ENCODE peak calls at places on chromosome 14, in six cellular contexts. One of them, this sample, is unnamed.

GRCh38 chr14:34931206-34931605 is 51.6 kb upstream of the SRP54 start:
- DNase-seq in fibroblast of the aortic adventitia: peak; percentile 38
- DNase-seq in fibroblast of pulmonary artery: peak; percentile 28
- DNase-seq in epithelial cell of prostate: peak; percentile 43
- DNase-seq in EL: no peak
- DNase-seq in AG09309: no peak
- DNase-seq in this sample: no peak

GRCh38 chr14:80419339-80419738 is 208.0 kb upstream of the DIO2 start:
- DNase-seq in fibroblast of the aortic adventitia: peak; percentile 8
- DNase-seq in AG09309: no peak
- DNase-seq in EL: no peak
- DNase-seq in fibroblast of pulmonary artery: no peak
- DNase-seq in epithelial cell of prostate: no peak
- DNase-seq in this sample: no peak

GRCh38 chr14:105448706-105449111 is 25.9 kb upstream of the CRIP2 start:
- DNase-seq in fibroblast of the aortic adventitia: peak; percentile 59
- DNase-seq in EL: peak; percentile 38
- DNase-seq in fibroblast of pulmonary artery: peak; percentile 64
- DNase-seq in AG09309: no peak
- DNase-seq in epithelial cell of prostate: no peak
- DNase-seq in this sample: peak; percentile 61

GRCh38 chr14:71716371-71716770 is 215.9 kb upstream of the RGS6 start:
- DNase-seq in epithelial cell of prostate: no peak
- DNase-seq in fibroblast of the aortic adventitia: peak; percentile 42
- DNase-seq in EL: peak; percentile 89
- DNase-seq in fibroblast of pulmonary artery: peak; percentile 68
- DNase-seq in AG09309: no peak
- DNase-seq in this sample: no peak

GRCh38 chr14:102654298-102654697 is 61.8 kb downstream of the RCOR1 start:
- DNase-seq in fibroblast of the aortic adventitia: no peak
- DNase-seq in AG09309: no peak
- DNase-seq in epithelial cell of prostate: no peak
- DNase-seq in EL: no peak
- DNase-seq in fibroblast of pulmonary artery: no peak
- DNase-seq in this sample: no peak

GRCh38 chr14:21521526-21521925 is 4.6 kb downstream of the SALL2 start:
- DNase-seq in epithelial cell of prostate: no peak
- DNase-seq in fibroblast of the aortic adventitia: peak; percentile 78
- DNase-seq in fibroblast of pulmonary artery: peak; percentile 67
- DNase-seq in EL: peak; percentile 84
- DNase-seq in AG09309: no peak
- DNase-seq in this sample: peak; percentile 36

GRCh38 chr14:37585101-37585479 is 10.0 kb downstream of the FOXA1 start:
- DNase-seq in fibroblast of the aortic adventitia: no peak
- DNase-seq in EL: no peak
- DNase-seq in epithelial cell of prostate: no peak
- DNase-seq in AG09309: no peak
- DNase-seq in fibroblast of pulmonary artery: no peak
- DNase-seq in this sample: no peak

GRCh38 chr14:68784995-68785816 is 7.7 kb downstream of the ZFP36L1 start:
- DNase-seq in AG09309: no peak
- DNase-seq in epithelial cell of prostate: no peak
- DNase-seq in fibroblast of pulmonary artery: peak; percentile 75
- DNase-seq in EL: peak; percentile 85
- DNase-seq in fibroblast of the aortic adventitia: peak; percentile 85
- DNase-seq in this sample: peak; percentile 40

GRCh38 chr14:29896354-29896768 is 31.3 kb downstream of the PRKD1 start:
- DNase-seq in fibroblast of pulmonary artery: no peak
- DNase-seq in EL: no peak
- DNase-seq in AG09309: no peak
- DNase-seq in fibroblast of the aortic adventitia: no peak
- DNase-seq in epithelial cell of prostate: no peak
- DNase-seq in this sample: no peak

GRCh38 chr14:78713716-78714115 is 543.5 kb downstream of the NRXN3 start:
- DNase-seq in fibroblast of pulmonary artery: no peak
- DNase-seq in epithelial cell of prostate: no peak
- DNase-seq in AG09309: no peak
- DNase-seq in fibroblast of the aortic adventitia: no peak
- DNase-seq in EL: no peak
- DNase-seq in this sample: no peak

GRCh38 chr14:55446833-55447232 is 6.4 kb upstream of the TBPL2 start:
- DNase-seq in fibroblast of the aortic adventitia: peak; percentile 86
- DNase-seq in epithelial cell of prostate: no peak
- DNase-seq in AG09309: peak; percentile 67
- DNase-seq in EL: peak; percentile 72
- DNase-seq in fibroblast of pulmonary artery: peak; percentile 85
- DNase-seq in this sample: peak; percentile 42

This sample was measured in adipocyte.